ENCODE peak calls at places on chromosomes 13 and 19, in six cellular contexts. One of them, this sample, is unnamed.
A peak's percentile ranks its signal among the peaks of the same experiment; 100 is the strongest.

GRCh38 chr19:35741216-35741541 is 1.1 kb downstream of the IGFLR1 start:
- DNase-seq in effector memory CD4-positive, alpha-beta T cell: no peak
- DNase-seq in head of caudate nucleus: no peak
- DNase-seq in CD4-positive, alpha-beta T cell: no peak
- DNase-seq in islet precursor cell: no peak
- DNase-seq in H54: no peak
- DNase-seq in this sample: no peak

GRCh38 chr19:54271106-54271505 is 9.8 kb downstream of the LILRB2 start:
- DNase-seq in effector memory CD4-positive, alpha-beta T cell: no peak
- DNase-seq in head of caudate nucleus: peak; percentile 35
- DNase-seq in CD4-positive, alpha-beta T cell: no peak
- DNase-seq in islet precursor cell: peak; percentile 23
- DNase-seq in H54: no peak
- DNase-seq in this sample: no peak

GRCh38 chr13:89763011-89763410 is 1584.5 kb upstream of the MIR17HG start:
- DNase-seq in effector memory CD4-positive, alpha-beta T cell: no peak
- DNase-seq in head of caudate nucleus: no peak
- DNase-seq in CD4-positive, alpha-beta T cell: no peak
- DNase-seq in islet precursor cell: no peak
- DNase-seq in H54: no peak
- DNase-seq in this sample: no peak

GRCh38 chr13:110560606-110561334 is 752 bp downstream of the RAB20 start:
- DNase-seq in effector memory CD4-positive, alpha-beta T cell: no peak
- DNase-seq in head of caudate nucleus: no peak
- DNase-seq in CD4-positive, alpha-beta T cell: no peak
- DNase-seq in islet precursor cell: no peak
- DNase-seq in H54: no peak
- DNase-seq in this sample: no peak

GRCh38 chr13:58584610-58585009 is 953.1 kb downstream of the PCDH17 start:
- DNase-seq in effector memory CD4-positive, alpha-beta T cell: no peak
- DNase-seq in head of caudate nucleus: no peak
- DNase-seq in CD4-positive, alpha-beta T cell: no peak
- DNase-seq in islet precursor cell: no peak
- DNase-seq in H54: no peak
- DNase-seq in this sample: no peak

GRCh38 chr13:21287331-21287907 is 111.0 kb downstream of the MRPL57 start:
- DNase-seq in effector memory CD4-positive, alpha-beta T cell: no peak
- DNase-seq in head of caudate nucleus: no peak
- DNase-seq in CD4-positive, alpha-beta T cell: no peak
- DNase-seq in islet precursor cell: no peak
- DNase-seq in H54: no peak
- DNase-seq in this sample: no peak

GRCh38 chr13:98570929-98571372 is 6.0 kb downstream of the STK24 start:
- DNase-seq in effector memory CD4-positive, alpha-beta T cell: no peak
- DNase-seq in head of caudate nucleus: no peak
- DNase-seq in CD4-positive, alpha-beta T cell: no peak
- DNase-seq in islet precursor cell: no peak
- DNase-seq in H54: peak; percentile 95
- DNase-seq in this sample: no peak

GRCh38 chr19:44636439-44637389 is 7.0 kb upstream of the PVR start:
- DNase-seq in effector memory CD4-positive, alpha-beta T cell: no peak
- DNase-seq in head of caudate nucleus: no peak
- DNase-seq in CD4-positive, alpha-beta T cell: no peak
- DNase-seq in islet precursor cell: no peak
- DNase-seq in H54: no peak
- DNase-seq in this sample: no peak

GRCh38 chr19:10521461-10522216 is 4.4 kb upstream of the S1PR5 start:
- DNase-seq in effector memory CD4-positive, alpha-beta T cell: no peak
- DNase-seq in head of caudate nucleus: no peak
- DNase-seq in CD4-positive, alpha-beta T cell: no peak
- DNase-seq in islet precursor cell: no peak
- DNase-seq in H54: no peak
- DNase-seq in this sample: no peak

GRCh38 chr13:83950284-83950683 is 68.0 kb upstream of the SLITRK1 start:
- DNase-seq in effector memory CD4-positive, alpha-beta T cell: no peak
- DNase-seq in head of caudate nucleus: no peak
- DNase-seq in CD4-positive, alpha-beta T cell: no peak
- DNase-seq in islet precursor cell: no peak
- DNase-seq in H54: no peak
- DNase-seq in this sample: no peak

GRCh38 chr19:23410155-23410554 is 14.9 kb upstream of the ZNF91 start:
- DNase-seq in effector memory CD4-positive, alpha-beta T cell: no peak
- DNase-seq in head of caudate nucleus: no peak
- DNase-seq in CD4-positive, alpha-beta T cell: no peak
- DNase-seq in islet precursor cell: peak; percentile 10
- DNase-seq in H54: no peak
- DNase-seq in this sample: no peak

GRCh38 chr19:12872255-12872654 is 9.0 kb downstream of the DNASE2 start:
- DNase-seq in effector memory CD4-positive, alpha-beta T cell: no peak
- DNase-seq in head of caudate nucleus: no peak
- DNase-seq in CD4-positive, alpha-beta T cell: no peak
- DNase-seq in islet precursor cell: no peak
- DNase-seq in H54: no peak
- DNase-seq in this sample: no peak

GRCh38 chr13:92260363-92260762 is 861.9 kb downstream of the GPC5 start:
- DNase-seq in effector memory CD4-positive, alpha-beta T cell: no peak
- DNase-seq in head of caudate nucleus: no peak
- DNase-seq in CD4-positive, alpha-beta T cell: no peak
- DNase-seq in islet precursor cell: no peak
- DNase-seq in H54: no peak
- DNase-seq in this sample: no peak

GRCh38 chr19:30245401-30246039 is 126.7 kb upstream of the ZNF536 start:
- DNase-seq in effector memory CD4-positive, alpha-beta T cell: no peak
- DNase-seq in head of caudate nucleus: no peak
- DNase-seq in CD4-positive, alpha-beta T cell: no peak
- DNase-seq in islet precursor cell: no peak
- DNase-seq in H54: no peak
- DNase-seq in this sample: no peak

GRCh38 chr13:24727731-24728601 is 36.0 kb upstream of the RNF17 start:
- DNase-seq in effector memory CD4-positive, alpha-beta T cell: peak; percentile 60
- DNase-seq in head of caudate nucleus: peak; percentile 40
- DNase-seq in CD4-positive, alpha-beta T cell: peak; percentile 57
- DNase-seq in islet precursor cell: peak; percentile 77
- DNase-seq in H54: peak; percentile 51
- DNase-seq in this sample: peak; percentile 84

GRCh38 chr13:80399340-80400163 is 58.6 kb upstream of the SPRY2 start:
- DNase-seq in effector memory CD4-positive, alpha-beta T cell: no peak
- DNase-seq in head of caudate nucleus: no peak
- DNase-seq in CD4-positive, alpha-beta T cell: no peak
- DNase-seq in islet precursor cell: no peak
- DNase-seq in H54: no peak
- DNase-seq in this sample: no peak

GRCh38 chr19:43774103-43774939 is 6.5 kb downstream of the KCNN4 start:
- DNase-seq in effector memory CD4-positive, alpha-beta T cell: no peak
- DNase-seq in head of caudate nucleus: peak; percentile 73
- DNase-seq in CD4-positive, alpha-beta T cell: no peak
- DNase-seq in islet precursor cell: peak; percentile 92
- DNase-seq in H54: no peak
- DNase-seq in this sample: no peak

GRCh38 chr19:7159105-7159933 is 89.8 kb downstream of the ZNF557 start:
- DNase-seq in effector memory CD4-positive, alpha-beta T cell: no peak
- DNase-seq in head of caudate nucleus: no peak
- DNase-seq in CD4-positive, alpha-beta T cell: no peak
- DNase-seq in islet precursor cell: no peak
- DNase-seq in H54: peak; percentile 71
- DNase-seq in this sample: peak; percentile 18

GRCh38 chr19:21474671-21475181 is 30.7 kb upstream of the ZNF429 start:
- DNase-seq in effector memory CD4-positive, alpha-beta T cell: peak; percentile 59
- DNase-seq in head of caudate nucleus: peak; percentile 87
- DNase-seq in CD4-positive, alpha-beta T cell: peak; percentile 49
- DNase-seq in islet precursor cell: peak; percentile 97
- DNase-seq in H54: no peak
- DNase-seq in this sample: no peak

GRCh38 chr13:113864303-113864890 is 521 bp upstream of the GAS6 start:
- DNase-seq in effector memory CD4-positive, alpha-beta T cell: no peak
- DNase-seq in head of caudate nucleus: no peak
- DNase-seq in CD4-positive, alpha-beta T cell: no peak
- DNase-seq in islet precursor cell: peak; percentile 33
- DNase-seq in H54: peak; percentile 78
- DNase-seq in this sample: no peak

GRCh38 chr13:50197705-50198104 is 182.5 kb downstream of the KCNRG start:
- DNase-seq in effector memory CD4-positive, alpha-beta T cell: no peak
- DNase-seq in head of caudate nucleus: no peak
- DNase-seq in CD4-positive, alpha-beta T cell: no peak
- DNase-seq in islet precursor cell: no peak
- DNase-seq in H54: no peak
- DNase-seq in this sample: no peak

GRCh38 chr13:98252931-98253470 is 75.9 kb upstream of the RNF113B start:
- DNase-seq in effector memory CD4-positive, alpha-beta T cell: no peak
- DNase-seq in head of caudate nucleus: no peak
- DNase-seq in CD4-positive, alpha-beta T cell: no peak
- DNase-seq in islet precursor cell: peak; percentile 86
- DNase-seq in H54: peak; percentile 43
- DNase-seq in this sample: no peak

GRCh38 chr13:113816925-113817859 is 46.7 kb downstream of the GAS6 start:
- DNase-seq in effector memory CD4-positive, alpha-beta T cell: peak; percentile 80
- DNase-seq in head of caudate nucleus: peak; percentile 86
- DNase-seq in CD4-positive, alpha-beta T cell: peak; percentile 85
- DNase-seq in islet precursor cell: peak; percentile 91
- DNase-seq in H54: peak; percentile 87
- DNase-seq in this sample: peak; percentile 87

GRCh38 chr13:36819064-36819810 is at the start of gene RFXAP:
- DNase-seq in effector memory CD4-positive, alpha-beta T cell: peak; percentile 88
- DNase-seq in head of caudate nucleus: peak; percentile 93
- DNase-seq in CD4-positive, alpha-beta T cell: peak; percentile 83
- DNase-seq in islet precursor cell: peak; percentile 92
- DNase-seq in H54: peak; percentile 78
- DNase-seq in this sample: peak; percentile 77

GRCh38 chr13:113117956-113118327 is 4.7 kb upstream of the F10 start:
- DNase-seq in effector memory CD4-positive, alpha-beta T cell: no peak
- DNase-seq in head of caudate nucleus: no peak
- DNase-seq in CD4-positive, alpha-beta T cell: no peak
- DNase-seq in islet precursor cell: peak; percentile 40
- DNase-seq in H54: no peak
- DNase-seq in this sample: no peak

GRCh38 chr19:12261554-12261953 is 33.1 kb downstream of the ZNF44 start:
- DNase-seq in effector memory CD4-positive, alpha-beta T cell: no peak
- DNase-seq in head of caudate nucleus: no peak
- DNase-seq in CD4-positive, alpha-beta T cell: no peak
- DNase-seq in islet precursor cell: no peak
- DNase-seq in H54: no peak
- DNase-seq in this sample: no peak

GRCh38 chr19:11299946-11300810 is 4.2 kb downstream of the TSPAN16 start:
- DNase-seq in effector memory CD4-positive, alpha-beta T cell: no peak
- DNase-seq in head of caudate nucleus: no peak
- DNase-seq in CD4-positive, alpha-beta T cell: no peak
- DNase-seq in islet precursor cell: no peak
- DNase-seq in H54: no peak
- DNase-seq in this sample: no peak

GRCh38 chr13:31051999-31052398 is 109.7 kb downstream of the HSPH1 start:
- DNase-seq in effector memory CD4-positive, alpha-beta T cell: no peak
- DNase-seq in head of caudate nucleus: no peak
- DNase-seq in CD4-positive, alpha-beta T cell: no peak
- DNase-seq in islet precursor cell: peak; percentile 79
- DNase-seq in H54: no peak
- DNase-seq in this sample: no peak

GRCh38 chr19:2446390-2446789 is 10.4 kb downstream of the LMNB2 start:
- DNase-seq in effector memory CD4-positive, alpha-beta T cell: no peak
- DNase-seq in head of caudate nucleus: no peak
- DNase-seq in CD4-positive, alpha-beta T cell: no peak
- DNase-seq in islet precursor cell: no peak
- DNase-seq in H54: no peak
- DNase-seq in this sample: no peak

GRCh38 chr19:2549701-2550191 is 73.8 kb downstream of the GADD45B start:
- DNase-seq in effector memory CD4-positive, alpha-beta T cell: no peak
- DNase-seq in head of caudate nucleus: peak; percentile 71
- DNase-seq in CD4-positive, alpha-beta T cell: no peak
- DNase-seq in islet precursor cell: peak; percentile 46
- DNase-seq in H54: no peak
- DNase-seq in this sample: no peak

GRCh38 chr19:17947815-17948473 is 15.1 kb downstream of the CCDC124 start:
- DNase-seq in effector memory CD4-positive, alpha-beta T cell: peak; percentile 93
- DNase-seq in head of caudate nucleus: peak; percentile 91
- DNase-seq in CD4-positive, alpha-beta T cell: peak; percentile 89
- DNase-seq in islet precursor cell: peak; percentile 97
- DNase-seq in H54: peak; percentile 98
- DNase-seq in this sample: peak; percentile 90

GRCh38 chr13:101115762-101116161 is 300.5 kb downstream of the NALCN start:
- DNase-seq in effector memory CD4-positive, alpha-beta T cell: no peak
- DNase-seq in head of caudate nucleus: no peak
- DNase-seq in CD4-positive, alpha-beta T cell: no peak
- DNase-seq in islet precursor cell: no peak
- DNase-seq in H54: no peak
- DNase-seq in this sample: peak; percentile 13

GRCh38 chr19:33802001-33802400 is 5.3 kb downstream of the KCTD15 start:
- DNase-seq in effector memory CD4-positive, alpha-beta T cell: no peak
- DNase-seq in head of caudate nucleus: no peak
- DNase-seq in CD4-positive, alpha-beta T cell: no peak
- DNase-seq in islet precursor cell: no peak
- DNase-seq in H54: no peak
- DNase-seq in this sample: no peak

GRCh38 chr13:35092751-35093150 is 150.7 kb downstream of the NBEA start:
- DNase-seq in effector memory CD4-positive, alpha-beta T cell: no peak
- DNase-seq in head of caudate nucleus: no peak
- DNase-seq in CD4-positive, alpha-beta T cell: no peak
- DNase-seq in islet precursor cell: no peak
- DNase-seq in H54: no peak
- DNase-seq in this sample: no peak

GRCh38 chr13:45799451-45799850 is 52.1 kb downstream of the SIAH3 start:
- DNase-seq in effector memory CD4-positive, alpha-beta T cell: no peak
- DNase-seq in head of caudate nucleus: no peak
- DNase-seq in CD4-positive, alpha-beta T cell: no peak
- DNase-seq in islet precursor cell: peak; percentile 29
- DNase-seq in H54: no peak
- DNase-seq in this sample: no peak

GRCh38 chr19:45505151-45505995 is 1.9 kb upstream of the VASP start:
- DNase-seq in effector memory CD4-positive, alpha-beta T cell: no peak
- DNase-seq in head of caudate nucleus: no peak
- DNase-seq in CD4-positive, alpha-beta T cell: no peak
- DNase-seq in islet precursor cell: no peak
- DNase-seq in H54: no peak
- DNase-seq in this sample: no peak